ENCODE peak calls at places on chromosomes 5 and 9, in eight cellular contexts. Q is lower leg skin; B is left lung; H is kidney epithelial cell; Z is heart left ventricle; L is CD8-positive, alpha-beta T cell; U is fibroblast of the aortic adventitia; I is foreskin fibroblast. O is an unnamed sample.

GRCh38 chr9:91186311-91187101 is 175.2 kb downstream of the AUH start:
- DNase-seq in Q (peak), B (no peak), H (no peak), Z (no peak), L (no peak), U (peak), I (peak), O (no peak)

GRCh38 chr5:82641362-82641988 is 363.3 kb upstream of the RPS23 start:
- DNase-seq in Q (peak), B (peak), H (peak), Z (peak), L (no peak), U (peak), I (peak), O (no peak)

GRCh38 chr5:57598756-57599155 is 116.1 kb upstream of the ACTBL2 start:
- DNase-seq in Q (no peak), B (no peak), H (peak), Z (no peak), L (no peak), U (peak), I (peak), O (no peak)

GRCh38 chr5:95619518-95620029 is 313 bp upstream of the GPR150 start:
- DNase-seq in Q (no peak), B (no peak), H (no peak), Z (no peak), L (no peak), U (no peak), I (no peak), O (no peak)

GRCh38 chr5:42751044-42751443 is 5.6 kb upstream of the CCDC152 start:
- DNase-seq in Q (no peak), B (no peak), H (no peak), Z (no peak), L (no peak), U (no peak), I (no peak), O (no peak)

GRCh38 chr5:111232311-111233049 is 8.3 kb downstream of the CAMK4 start:
- DNase-seq in Q (no peak), B (no peak), H (no peak), Z (no peak), L (peak), U (no peak), I (no peak), O (no peak)

GRCh38 chr9:131146186-131146585 is 20.8 kb downstream of the NUP214 start:
- DNase-seq in Q (no peak), B (no peak), H (no peak), Z (no peak), L (no peak), U (no peak), I (no peak), O (no peak)

GRCh38 chr5:159510282-159510681 is 180.0 kb upstream of the IL12B start:
- DNase-seq in Q (peak), B (peak), H (no peak), Z (peak), L (no peak), U (peak), I (peak), O (peak)

DNA sequence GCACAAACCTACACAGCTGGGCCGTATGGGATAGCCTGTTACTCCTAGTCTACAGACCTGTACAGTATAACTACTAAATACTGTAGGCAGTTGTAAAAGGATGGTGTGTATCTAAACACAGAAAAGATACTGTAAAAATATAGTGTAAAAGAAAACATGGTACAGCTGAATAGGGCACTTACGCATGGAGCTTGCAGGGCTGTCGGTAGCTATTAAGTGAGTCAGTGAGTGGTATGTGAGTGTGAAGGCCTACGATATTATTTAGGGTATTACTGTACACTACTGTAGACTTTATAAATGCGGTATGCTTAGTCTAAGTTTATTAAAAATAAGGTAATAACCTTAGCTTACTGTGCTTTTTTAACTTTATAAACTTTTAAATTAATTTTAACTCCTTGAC is 1.2 kb downstream of the ZCCHC9 start:
- DNase-seq in Q (no peak), B (no peak), H (no peak), Z (no peak), L (no peak), U (no peak), I (no peak), O (no peak)
- H3K4me3 ChIP-seq in Q (no peak), B (no peak), H (peak), Z (peak), L (peak), U (peak), I (peak), O (peak)

DNA sequence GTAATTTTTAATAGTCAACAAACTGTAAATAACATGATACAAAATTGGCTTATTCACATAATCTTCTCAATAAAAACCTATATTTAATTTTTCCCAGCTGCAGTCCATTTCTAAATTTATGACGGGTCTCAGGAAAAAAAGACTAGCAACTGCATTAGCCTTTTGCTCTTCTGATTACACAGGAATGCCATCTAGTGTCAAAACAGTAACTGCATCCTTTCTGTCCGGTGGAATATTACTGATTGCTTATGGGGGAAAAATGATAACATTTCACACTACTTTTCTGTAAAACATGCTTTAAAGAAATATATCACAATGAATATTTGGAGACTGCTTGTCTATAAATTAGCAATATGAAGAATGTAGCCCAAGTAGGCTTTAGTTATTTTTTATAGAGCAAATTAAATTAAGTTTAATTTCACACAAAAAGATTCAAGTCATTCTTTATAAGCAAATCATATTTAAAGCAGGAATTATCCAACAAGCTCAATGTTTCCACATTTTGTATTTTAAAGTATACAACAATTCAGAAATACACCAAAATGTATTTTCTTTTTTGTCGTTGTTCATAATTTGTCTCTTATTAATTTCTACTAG is 534.7 kb downstream of the CDH10 start:
- DNase-seq in Q (no peak), B (no peak), H (peak), Z (no peak), L (no peak), U (peak), I (peak), O (no peak)
- TF ChIP-seq CTCF in Q (no peak), B (no peak), H (peak), Z (peak), L (no peak), U (no peak), I (no peak), O (peak)

DNA sequence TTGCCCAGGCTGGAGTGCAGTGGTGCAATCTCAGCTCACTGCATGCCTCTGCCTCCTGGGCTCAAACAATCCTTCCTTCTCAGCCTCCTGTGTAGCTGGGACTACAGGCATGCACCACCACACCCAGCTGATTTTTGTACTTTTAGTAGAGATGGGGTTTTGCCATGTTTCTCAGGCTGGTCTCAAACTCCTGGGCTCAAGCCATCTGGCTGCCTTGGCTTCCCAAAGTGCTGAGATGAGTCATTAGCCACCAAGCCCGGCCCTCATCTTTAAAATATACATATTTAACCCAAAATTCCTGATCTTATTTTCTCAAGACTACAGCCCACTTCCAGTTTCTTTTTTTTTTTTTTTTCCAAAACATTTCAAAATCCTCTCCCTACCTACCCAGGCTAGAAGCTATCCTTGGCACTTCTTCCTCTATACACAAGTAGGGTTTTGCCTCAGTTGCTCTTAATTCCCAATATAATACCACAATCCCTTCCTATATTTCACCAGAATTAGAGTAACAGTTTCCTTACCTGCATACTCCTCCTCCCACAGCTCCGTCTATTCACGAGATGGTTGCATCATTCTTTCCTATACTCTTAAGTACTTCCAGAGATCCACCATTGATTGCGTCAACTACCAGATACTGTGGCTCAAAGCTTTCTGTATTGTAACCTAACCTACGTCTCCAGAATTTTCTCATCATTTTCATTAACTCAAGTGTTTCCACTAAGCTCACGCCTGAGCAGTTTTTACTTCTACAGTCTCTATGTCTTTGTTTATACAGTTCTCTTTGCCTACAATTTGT is 31.5 kb upstream of the MINAR2 start:
- DNase-seq in Q (no peak), B (no peak), H (no peak), Z (no peak), L (no peak), U (peak), I (peak), O (no peak)
- H3K4me3 ChIP-seq in Q (no peak), B (no peak), H (no peak), Z (no peak), L (no peak), U (no peak), I (no peak), O (no peak)

GRCh38 chr9:127525426-127526188 is 74.3 kb downstream of the LRSAM1 start:
- DNase-seq in Q (no peak), B (no peak), H (no peak), Z (no peak), L (peak), U (peak), I (peak), O (no peak)
- TF ChIP-seq CTCF in Q (no peak), B (peak), H (peak), Z (peak), L (peak), U (peak), I (peak), O (peak)

O was measured in upper lobe of right lung.